ENCODE peak calls at places on chromosomes 12 and 14, in seven cellular contexts. C is effector memory CD4-positive, alpha-beta T cell; A is RWPE1; Z is endodermal cell; W is thyroid gland; N is cardiac muscle cell; J is OCI-LY7. G is an unnamed sample.

GRCh38 chr12:104055686-104056388 is 5.8 kb upstream of the GLT8D2 start:
- DNase-seq in Z (no peak), W (peak), C (no peak), A (no peak), J (no peak), N (peak), G (no peak)

GRCh38 chr14:36471431-36471830 is 48.6 kb downstream of the NKX2-1 start:
- DNase-seq in C (no peak), Z (no peak), W (no peak), N (no peak), A (no peak), J (no peak), G (no peak)

GRCh38 chr12:32466986-32467711 is 67.8 kb downstream of the FGD4 start:
- DNase-seq in N (no peak), J (no peak), C (no peak), A (no peak), Z (no peak), W (no peak), G (no peak)

GRCh38 chr12:130983328-130984017 is 29.8 kb downstream of the ADGRD1 start:
- DNase-seq in J (no peak), N (no peak), C (no peak), W (no peak), Z (peak), A (no peak), G (no peak)

GRCh38 chr12:107115119-107115518 is 21.8 kb upstream of the CRY1 start:
- DNase-seq in W (no peak), C (no peak), Z (no peak), A (no peak), J (peak), N (no peak), G (no peak)

GRCh38 chr14:80211143-80212024 is at the start of gene DIO2:
- DNase-seq in N (peak), C (no peak), A (peak), W (peak), Z (peak), J (no peak), G (no peak)

GRCh38 chr12:55060970-55061543 is 41.3 kb downstream of the NEUROD4 start:
- DNase-seq in A (no peak), C (no peak), J (no peak), Z (peak), W (no peak), N (no peak), G (no peak)

GRCh38 chr12:51335931-51336330 is 10.5 kb downstream of the CELA1 start:
- DNase-seq in J (no peak), C (no peak), W (no peak), Z (no peak), N (peak), A (no peak), G (no peak)

GRCh38 chr12:74537126-74537706 is 419 bp upstream of the ATXN7L3B start:
- DNase-seq in W (no peak), A (peak), J (peak), N (peak), Z (no peak), C (no peak), G (no peak)

GRCh38 chr12:111482464-111482863 is 76.7 kb downstream of the SH2B3 start:
- DNase-seq in N (no peak), C (no peak), Z (no peak), W (no peak), A (peak), J (peak), G (no peak)

GRCh38 chr12:78118486-78118885 is 287.8 kb downstream of the NAV3 start:
- DNase-seq in W (no peak), C (no peak), A (no peak), Z (no peak), J (no peak), N (no peak), G (no peak)

GRCh38 chr14:92551066-92551841 is 37.7 kb downstream of the RIN3 start:
- DNase-seq in W (no peak), J (peak), Z (no peak), C (no peak), A (no peak), N (no peak), G (no peak)

GRCh38 chr12:510071-510825 is 50.5 kb downstream of the B4GALNT3 start:
- DNase-seq in C (no peak), N (no peak), J (no peak), A (peak), Z (peak), W (no peak), G (no peak)

GRCh38 chr14:104981699-104982541 is 3.7 kb upstream of the CLBA1 start:
- DNase-seq in J (no peak), A (no peak), W (no peak), C (no peak), Z (no peak), N (no peak), G (no peak)

GRCh38 chr12:6278439-6279255 is 31.8 kb upstream of the PLEKHG6 start:
- DNase-seq in W (peak), Z (peak), A (peak), N (peak), C (peak), J (peak), G (no peak)

GRCh38 chr14:104926619-104927431 is 2.1 kb downstream of the PLD4 start:
- DNase-seq in C (no peak), W (peak), J (peak), A (no peak), N (no peak), Z (no peak), G (no peak)

GRCh38 chr12:68873316-68873715 is 59.7 kb downstream of the CPM start:
- DNase-seq in Z (no peak), N (no peak), C (no peak), W (no peak), A (no peak), J (no peak), G (no peak)

GRCh38 chr14:93691042-93691780 is 97.1 kb downstream of the PRIMA1 start:
- DNase-seq in Z (no peak), A (no peak), W (no peak), C (no peak), N (no peak), J (no peak), G (no peak)

GRCh38 chr12:123363385-123363742 is 1.3 kb downstream of the SBNO1 start:
- DNase-seq in A (peak), N (no peak), C (no peak), W (no peak), J (peak), Z (no peak), G (no peak)

GRCh38 chr12:18799561-18799960 is 61.6 kb downstream of the CAPZA3 start:
- DNase-seq in A (no peak), Z (no peak), C (no peak), N (peak), W (no peak), J (no peak), G (no peak)

GRCh38 chr12:111764120-111764821 is 2.5 kb upstream of the ALDH2 start:
- DNase-seq in J (peak), A (no peak), W (no peak), N (no peak), C (no peak), Z (no peak), G (no peak)

GRCh38 chr12:26434299-26434915 is 239.0 kb downstream of the SSPN start:
- DNase-seq in W (peak), C (no peak), N (peak), A (peak), J (peak), Z (peak), G (no peak)

GRCh38 chr12:114399664-114400211 is 6.2 kb downstream of the TBX5 start:
- DNase-seq in C (no peak), A (no peak), N (peak), J (no peak), Z (peak), W (no peak), G (no peak)

GRCh38 chr12:2689879-2690278 is 104.9 kb upstream of the FKBP4 start:
- DNase-seq in Z (peak), J (no peak), W (no peak), N (no peak), A (no peak), C (no peak), G (no peak)

GRCh38 chr14:77320238-77320935 is at the start of gene POMT2:
- DNase-seq in J (peak), N (peak), Z (peak), A (peak), C (peak), W (peak), G (peak)

DNA sequence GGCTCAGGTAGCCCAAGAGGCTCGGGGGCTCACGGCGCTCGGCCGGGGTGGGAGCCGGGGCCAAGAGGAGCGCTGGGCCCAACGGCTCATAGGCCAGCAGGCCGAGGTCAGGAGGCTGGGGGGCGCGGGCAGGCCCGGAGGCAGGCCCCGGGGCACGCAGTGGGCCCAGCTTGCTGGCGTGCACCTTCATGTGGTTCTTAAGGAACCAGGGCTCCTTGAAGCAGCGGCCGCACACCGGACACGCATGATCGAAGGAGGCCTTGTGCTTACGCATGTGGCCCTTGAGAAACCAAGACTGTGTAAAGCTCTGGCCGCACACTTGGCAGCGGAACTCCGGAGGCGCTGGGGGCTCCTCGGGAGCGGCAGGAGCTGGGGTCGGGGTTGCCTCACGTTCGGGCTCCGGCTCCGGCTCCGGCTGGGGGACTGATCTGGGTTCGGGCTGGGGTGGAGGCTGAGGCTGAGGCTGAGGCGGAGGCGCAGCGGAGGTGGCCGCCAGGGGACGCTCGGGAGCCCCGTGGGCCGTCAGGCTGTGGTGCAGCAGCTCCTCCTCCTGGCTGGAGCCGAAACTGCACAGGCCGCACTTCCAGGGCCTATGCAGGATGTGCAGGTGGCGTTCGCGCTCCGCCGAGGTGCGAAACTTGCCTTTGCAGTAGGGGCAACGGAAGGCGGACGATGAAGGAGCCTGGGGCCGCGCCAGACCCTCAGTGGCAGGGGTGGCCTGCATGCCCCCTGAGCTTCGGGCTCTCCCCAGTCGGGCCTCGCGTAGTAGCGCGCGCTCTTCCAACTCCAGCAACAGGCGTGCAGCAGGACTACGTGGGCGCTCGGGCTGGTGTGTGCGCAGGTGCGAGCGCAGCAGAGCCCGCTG is 6.1 kb downstream of the ZNF219 start:
- DNase-seq in A (no peak), J (peak), Z (peak), C (peak), W (peak), N (peak), G (no peak)
- H3K27ac ChIP-seq in A (peak), J (no peak), Z (no peak), C (no peak), W (peak), N (no peak), G (no peak)

GRCh38 chr12:54004063-54004840 is 4.3 kb downstream of the HOXC9 start:
- DNase-seq in W (no peak), C (no peak), Z (no peak), J (no peak), A (no peak), N (no peak), G (no peak)
- H3K27ac ChIP-seq in W (no peak), C (no peak), Z (no peak), J (no peak), A (no peak), N (no peak), G (no peak)

GRCh38 chr14:91284146-91284790 is 39.8 kb upstream of the GPR68 start:
- DNase-seq in W (peak), A (peak), N (peak), Z (no peak), C (no peak), J (no peak), G (no peak)
- H3K27ac ChIP-seq in W (no peak), A (peak), N (no peak), Z (no peak), C (no peak), J (peak), G (peak)

GRCh38 chr12:116054280-116054679 is 223.2 kb downstream of the MED13L start:
- DNase-seq in J (no peak), Z (no peak), N (no peak), A (no peak), W (no peak), C (no peak), G (no peak)
- H3K27ac ChIP-seq in J (no peak), Z (peak), N (peak), A (no peak), W (peak), C (no peak), G (no peak)

GRCh38 chr12:24015771-24016170 is 66.3 kb upstream of the SOX5 start:
- DNase-seq in W (no peak), Z (no peak), J (no peak), N (no peak), A (no peak), C (no peak), G (no peak)

GRCh38 chr12:24012528-24012927 is 63.1 kb upstream of the SOX5 start:
- DNase-seq in C (no peak), Z (no peak), N (peak), A (no peak), W (no peak), J (no peak), G (no peak)

GRCh38 chr12:24011927-24012326 is 62.5 kb upstream of the SOX5 start:
- DNase-seq in A (no peak), C (no peak), Z (no peak), W (no peak), N (no peak), J (no peak), G (no peak)

GRCh38 chr12:24014240-24014639 is 64.8 kb upstream of the SOX5 start:
- DNase-seq in A (no peak), W (no peak), Z (no peak), J (no peak), C (no peak), N (no peak), G (no peak)

DNA sequence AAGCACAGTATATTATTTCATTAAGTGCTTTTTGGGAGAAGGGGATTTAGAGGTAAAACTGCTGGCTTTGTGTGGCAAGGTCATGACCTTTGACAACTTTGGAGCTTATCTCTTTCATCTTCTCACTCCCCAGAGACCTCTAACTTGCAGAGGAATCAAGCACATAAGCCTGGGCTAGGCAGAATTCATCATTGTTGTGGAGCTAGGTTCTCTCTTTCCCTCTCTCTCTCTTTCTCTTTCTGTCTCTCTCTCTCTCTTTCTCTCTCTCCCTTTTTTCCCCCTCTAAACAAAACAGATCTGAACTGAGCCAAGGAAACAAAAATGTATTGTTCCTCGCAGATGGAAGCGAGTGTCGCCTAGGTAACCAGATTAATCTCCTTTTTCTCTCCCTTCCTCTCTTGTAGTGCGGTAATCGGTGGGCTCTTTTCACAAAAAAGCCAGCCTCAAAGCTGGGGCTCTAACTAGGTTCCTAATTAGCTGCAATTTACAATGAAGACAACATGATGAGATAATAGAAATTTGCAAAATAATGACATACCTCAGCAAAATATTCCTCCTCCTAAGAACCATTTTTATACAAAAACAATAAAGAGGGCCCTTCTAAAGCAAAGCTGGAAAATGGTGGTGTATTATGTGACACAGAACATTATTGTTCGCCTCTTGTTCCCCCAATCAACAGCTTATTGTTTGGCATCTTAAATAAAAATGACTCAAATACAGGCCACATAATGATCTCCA is 65.6 kb upstream of the SOX5 start:
- DNase-seq in A (no peak), Z (no peak), J (no peak), N (no peak), C (no peak), W (no peak), G (no peak)
- H3K27ac ChIP-seq in A (no peak), Z (peak), J (no peak), N (no peak), C (no peak), W (no peak), G (no peak)